ENCODE peak calls at places on chromosome 6, in four cellular contexts. Y is HepG2, O is K562, B is GM12878. W is an unnamed sample.

GRCh38 chr6:42091718-42092023 is 41.3 kb downstream of the TAF8 start:
- DNase-seq in Y (no peak), B (no peak), O (no peak), W (no peak)

GRCh38 chr6:101578306-101578705 is 184.8 kb downstream of the GRIK2 start:
- DNase-seq in O (no peak), Y (no peak), B (no peak), W (no peak)

GRCh38 chr6:98586163-98586562 is 248.2 kb upstream of the POU3F2 start:
- DNase-seq in Y (no peak), B (no peak), O (no peak), W (peak; percentile 44)

GRCh38 chr6:5905431-5906339 is 101.0 kb downstream of the NRN1 start:
- DNase-seq in O (no peak), Y (no peak), B (no peak), W (no peak)

GRCh38 chr6:128307671-128308070 is 212.7 kb downstream of the PTPRK start:
- DNase-seq in O (no peak), Y (no peak), B (no peak), W (no peak)

GRCh38 chr6:12022903-12023522 is 10.9 kb downstream of the HIVEP1 start:
- DNase-seq in O (peak; percentile 64), B (no peak), Y (no peak), W (no peak)

GRCh38 chr6:152293404-152293803 is 343.8 kb downstream of the SYNE1 start:
- DNase-seq in Y (no peak), B (no peak), O (no peak), W (no peak)

GRCh38 chr6:53725791-53726575 is 60.4 kb upstream of the KLHL31 start:
- DNase-seq in Y (peak; percentile 72), O (peak; percentile 81), B (no peak), W (peak; percentile 86)

GRCh38 chr6:15901141-15902115 is 227.5 kb upstream of the MYLIP start:
- DNase-seq in O (peak; percentile 54), Y (no peak), B (peak; percentile 99), W (no peak)

GRCh38 chr6:137708481-137708880 is 158.6 kb upstream of the TNFAIP3 start:
- DNase-seq in Y (no peak), O (no peak), B (no peak), W (no peak)
- TF ChIP-seq CTCF in Y (no peak), O (no peak), B (no peak), W (no peak)

DNA sequence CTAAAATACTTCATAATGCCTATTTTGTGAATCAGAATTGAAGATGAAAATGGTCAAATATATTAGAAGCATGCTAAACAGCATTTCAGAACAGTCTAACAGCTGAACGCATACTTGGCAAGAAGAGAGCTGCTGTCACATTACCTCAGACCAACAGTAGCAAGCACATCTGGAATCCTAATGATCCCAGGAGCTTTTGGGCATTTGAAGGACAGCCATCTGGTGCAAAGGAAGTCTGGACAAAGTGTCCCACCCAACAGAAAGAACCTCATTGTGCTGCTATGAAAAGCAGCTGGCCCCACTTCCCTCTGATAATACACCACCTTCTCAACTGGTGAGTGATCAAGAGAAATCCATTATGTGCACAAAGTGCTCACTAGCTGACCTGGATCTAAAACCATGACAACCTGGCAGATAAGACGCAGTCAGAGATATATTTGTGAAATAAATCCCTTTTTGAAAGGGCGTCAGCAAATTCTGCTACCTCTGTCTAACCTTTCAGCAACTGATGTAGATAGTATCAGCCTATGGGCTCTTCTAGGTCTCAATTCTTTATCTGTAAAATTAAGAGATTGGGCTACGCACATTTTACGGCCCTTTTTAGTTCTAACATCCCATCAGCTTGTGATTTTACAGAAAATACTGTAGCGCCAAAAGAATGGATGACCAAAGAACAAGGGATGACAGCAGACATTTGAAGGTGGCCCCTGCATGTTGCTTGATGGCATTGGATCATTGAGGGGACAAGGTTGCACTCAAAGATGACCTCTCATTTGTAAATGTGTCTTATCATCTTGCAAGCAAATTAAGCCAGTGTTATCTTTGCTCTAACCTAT is 78.7 kb downstream of the SGK1 start:
- DNase-seq in Y (no peak), O (no peak), B (no peak), W (no peak)
- TF ChIP-seq USF2 in Y (no peak), O (no peak), B (no peak), W (no peak)

DNA sequence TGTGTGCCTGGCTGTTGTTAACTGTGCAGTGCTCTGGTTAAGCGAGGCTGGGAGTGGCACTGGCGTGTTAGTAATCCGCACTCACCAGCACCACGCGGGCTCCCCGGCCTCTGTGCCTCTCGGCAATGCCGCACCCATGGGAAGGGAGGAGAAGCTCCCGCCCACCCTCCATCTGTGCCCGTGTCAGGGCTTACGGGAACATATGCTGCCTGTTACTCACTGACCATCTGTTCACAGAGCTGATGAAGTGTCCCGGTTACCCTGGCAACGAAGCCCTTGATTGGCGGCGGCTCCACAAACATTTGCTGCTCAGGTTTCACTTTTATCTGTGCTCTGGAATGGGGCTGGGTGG is 114.7 kb downstream of the PSMB1 start:
- DNase-seq in Y (peak; percentile 91), O (peak; percentile 62), B (no peak), W (peak; percentile 73)
- TF ChIP-seq TCF7 in Y (peak; percentile 46), O (no peak), B (no peak), W (no peak)

GRCh38 chr6:90295854-90296345 is 743 bp downstream of the BACH2 start:
- DNase-seq in O (peak; percentile 65), B (no peak), Y (no peak), W (peak; percentile 58)
- TF ChIP-seq CTCF in O (no peak), B (no peak), Y (no peak), W (no peak)

DNA sequence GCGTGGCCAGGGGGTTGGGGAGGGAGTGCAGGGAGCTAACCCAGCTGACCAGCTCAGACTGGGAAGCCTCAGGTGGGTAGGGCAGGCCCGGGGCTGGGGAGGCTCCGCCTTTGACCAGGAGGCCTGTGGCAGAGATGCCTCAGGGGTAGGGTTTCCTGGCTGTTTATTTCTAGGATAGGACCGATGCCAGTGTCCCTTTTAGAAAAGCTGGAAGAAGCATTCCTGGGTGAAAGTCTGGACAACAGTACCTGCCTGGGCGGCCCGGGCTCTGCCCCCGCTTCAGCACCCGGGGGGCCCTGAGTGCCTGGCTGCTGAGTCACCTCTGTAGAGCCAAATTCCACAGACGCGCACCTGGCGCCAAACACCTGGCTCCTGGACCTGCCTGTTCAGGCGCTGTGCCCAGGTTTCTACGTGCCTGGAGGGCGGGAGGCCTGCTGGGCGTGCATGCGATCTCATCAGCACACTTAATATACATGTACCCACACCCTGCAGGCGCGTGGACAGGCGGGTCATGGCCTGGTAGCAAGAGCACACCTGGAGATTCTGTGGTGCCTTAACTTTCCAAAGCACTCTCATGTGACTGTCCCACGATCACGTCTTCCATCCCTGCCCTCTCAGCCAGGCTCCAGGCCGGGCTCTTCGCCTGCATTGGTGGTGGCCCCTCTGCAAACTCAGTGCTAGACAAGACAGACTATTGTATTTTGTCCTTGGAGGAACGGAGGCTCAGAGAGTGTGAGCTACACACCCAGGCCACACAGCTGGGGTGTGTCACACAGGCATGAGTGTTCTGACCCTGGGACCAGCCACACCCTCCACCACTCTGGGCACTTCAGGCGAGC is 264.4 kb downstream of the DLL1 start:
- DNase-seq in B (no peak), O (no peak), Y (no peak), W (no peak)
- TF ChIP-seq USF2 in B (no peak), O (no peak), Y (no peak), W (no peak)

GRCh38 chr6:130513770-130514169 is 148.0 kb downstream of the TMEM200A start:
- DNase-seq in O (peak; percentile 6), Y (no peak), B (peak; percentile 45), W (no peak)
- TF ChIP-seq TCF7 in O (no peak), Y (no peak), B (no peak), W (no peak)

GRCh38 chr6:68873236-68873635 is 238.2 kb downstream of the ADGRB3 start:
- DNase-seq in B (no peak), O (no peak), Y (no peak), W (no peak)

GRCh38 chr6:68874747-68875146 is 239.7 kb downstream of the ADGRB3 start:
- DNase-seq in O (no peak), B (no peak), Y (no peak), W (no peak)

GRCh38 chr6:68875403-68875802 is 240.3 kb downstream of the ADGRB3 start:
- DNase-seq in B (no peak), Y (no peak), O (no peak), W (no peak)

GRCh38 chr6:68880050-68880449 is 245.0 kb downstream of the ADGRB3 start:
- DNase-seq in B (no peak), O (no peak), Y (no peak), W (no peak)

GRCh38 chr6:68876792-68877493 is 241.9 kb downstream of the ADGRB3 start:
- DNase-seq in B (no peak), O (peak; percentile 15), Y (peak; percentile 3), W (no peak)
- TF ChIP-seq CTCF in B (peak; percentile 24), O (peak; percentile 59), Y (no peak), W (peak; percentile 13)

GRCh38 chr6:14533446-14533845 is 415.9 kb downstream of the CD83 start:
- DNase-seq in B (no peak), Y (no peak), O (no peak), W (no peak)
- TF ChIP-seq USF2 in B (no peak), Y (no peak), O (no peak), W (no peak)

DNA sequence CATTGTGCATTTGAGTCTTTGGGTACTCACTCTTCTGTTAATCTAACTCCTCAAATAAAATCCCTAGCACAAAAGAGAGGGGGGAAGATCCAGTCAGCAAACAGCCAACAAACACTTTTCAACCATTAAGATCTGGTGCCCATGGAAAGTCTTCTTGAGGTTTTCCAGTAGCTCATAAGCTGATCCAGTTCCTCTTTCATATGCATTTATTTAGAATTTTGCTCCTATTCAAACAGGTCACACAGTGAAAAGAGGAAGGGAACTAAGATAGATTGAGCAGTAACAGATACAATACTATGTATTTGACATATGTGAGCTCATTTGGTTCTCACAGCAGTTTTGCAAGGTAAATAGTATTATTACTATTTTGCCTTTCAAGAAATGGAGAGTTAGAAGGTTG is 38.6 kb downstream of the HLA-DPB1 start:
- DNase-seq in B (peak; percentile 51), O (no peak), Y (no peak), W (no peak)
- TF ChIP-seq TCF7 in B (no peak), O (no peak), Y (no peak), W (no peak)